ENCODE peak calls at places on chromosomes 11 and 22, in eight cellular contexts. W, T, S, Y, A, J, X and Z are unnamed samples.

GRCh38 chr11:17036666-17037658 is 22.7 kb upstream of the PLEKHA7 start:
- DNase-seq in W (no peak), T (peak; percentile 6), S (peak; percentile 13), Y (peak; percentile 7), A (no peak), J (no peak), X (peak; percentile 26), Z (no peak)

GRCh38 chr11:44729718-44730117 is 3.0 kb downstream of the TSPAN18 start:
- DNase-seq in W (no peak), T (no peak), S (no peak), Y (no peak), A (no peak), J (no peak), X (no peak), Z (no peak)

GRCh38 chr11:70495351-70496310 is 97.3 kb downstream of the CTTN start:
- DNase-seq in W (peak; percentile 56), T (no peak), S (no peak), Y (no peak), A (no peak), J (no peak), X (no peak), Z (no peak)

GRCh38 chr11:35077709-35078695 is 61.0 kb upstream of the CD44 start:
- DNase-seq in W (no peak), T (no peak), S (peak; percentile 52), Y (no peak), A (no peak), J (peak; percentile 81), X (peak; percentile 92), Z (no peak)

GRCh38 chr11:10973416-10973815 is 115.6 kb upstream of the ZBED5 start:
- DNase-seq in W (no peak), T (no peak), S (peak; percentile 5), Y (no peak), A (no peak), J (no peak), X (no peak), Z (no peak)

GRCh38 chr22:30485362-30485988 is 13.7 kb upstream of the SEC14L3 start:
- DNase-seq in W (peak; percentile 84), T (peak; percentile 74), S (peak; percentile 61), Y (peak; percentile 65), A (no peak), J (peak; percentile 75), X (peak; percentile 59), Z (peak; percentile 58)

GRCh38 chr22:30649430-30650007 is 13.9 kb downstream of the SLC35E4 start:
- DNase-seq in W (no peak), T (peak; percentile 76), S (no peak), Y (no peak), A (peak; percentile 30), J (no peak), X (peak; percentile 90), Z (no peak)

GRCh38 chr11:65454311-65454695 is 31.7 kb downstream of the NEAT1 start:
- DNase-seq in W (no peak), T (no peak), S (no peak), Y (no peak), A (no peak), J (no peak), X (peak; percentile 9), Z (no peak)

GRCh38 chr11:74749965-74750296 is 1.3 kb downstream of the RNF169 start:
- DNase-seq in W (no peak), T (no peak), S (no peak), Y (no peak), A (no peak), J (peak; percentile 8), X (peak; percentile 14), Z (no peak)

GRCh38 chr11:114569781-114570180 is 10.1 kb upstream of the NXPE1 start:
- DNase-seq in W (no peak), T (peak; percentile 26), S (no peak), Y (peak; percentile 14), A (no peak), J (no peak), X (peak; percentile 4), Z (no peak)

GRCh38 chr11:3890806-3891205 is 35.3 kb downstream of the STIM1 start:
- DNase-seq in W (no peak), T (no peak), S (no peak), Y (no peak), A (no peak), J (no peak), X (no peak), Z (no peak)

GRCh38 chr11:61957028-61957770 is 7.0 kb downstream of the BEST1 start:
- DNase-seq in W (peak; percentile 38), T (no peak), S (no peak), Y (no peak), A (no peak), J (no peak), X (no peak), Z (peak; percentile 15)

GRCh38 chr11:108902027-108902469 is 237.2 kb downstream of the DDX10 start:
- DNase-seq in W (no peak), T (peak; percentile 30), S (no peak), Y (no peak), A (no peak), J (no peak), X (no peak), Z (no peak)

GRCh38 chr11:67440229-67441081 is 2.8 kb downstream of the CORO1B start:
- DNase-seq in W (no peak), T (no peak), S (no peak), Y (no peak), A (no peak), J (peak; percentile 23), X (no peak), Z (no peak)

GRCh38 chr11:75031224-75031753 is 42.6 kb downstream of the NEU3 start:
- DNase-seq in W (no peak), T (peak; percentile 67), S (no peak), Y (no peak), A (no peak), J (no peak), X (peak; percentile 72), Z (no peak)

GRCh38 chr11:19714387-19715363 is 2.0 kb downstream of the NAV2 start:
- DNase-seq in W (peak; percentile 67), T (peak; percentile 38), S (no peak), Y (peak; percentile 55), A (no peak), J (no peak), X (peak; percentile 67), Z (no peak)

GRCh38 chr11:57647960-57648776 is 1.5 kb downstream of the YPEL4 start:
- DNase-seq in W (peak; percentile 80), T (peak; percentile 43), S (peak; percentile 40), Y (peak; percentile 26), A (no peak), J (no peak), X (no peak), Z (peak; percentile 57)

GRCh38 chr22:45268167-45268957 is 16.4 kb upstream of the UPK3A start:
- DNase-seq in W (no peak), T (peak; percentile 78), S (no peak), Y (peak; percentile 82), A (no peak), J (no peak), X (no peak), Z (no peak)

GRCh38 chr22:27989758-27990450 is 70.8 kb upstream of the PITPNB start:
- DNase-seq in W (no peak), T (no peak), S (no peak), Y (no peak), A (no peak), J (peak; percentile 2), X (no peak), Z (peak; percentile 30)

GRCh38 chr22:36386900-36387663 is 685 bp downstream of the MYH9 start:
- DNase-seq in W (peak; percentile 93), T (peak; percentile 76), S (no peak), Y (no peak), A (no peak), J (peak; percentile 54), X (no peak), Z (peak; percentile 12)

GRCh38 chr22:46568102-46568809 is 30.8 kb upstream of the CELSR1 start:
- DNase-seq in W (no peak), T (no peak), S (no peak), Y (no peak), A (no peak), J (no peak), X (no peak), Z (no peak)

GRCh38 chr11:3357994-3358676 is 20.8 kb downstream of the ZNF195 start:
- DNase-seq in W (no peak), T (no peak), S (no peak), Y (no peak), A (no peak), J (peak; percentile 42), X (no peak), Z (no peak)

GRCh38 chr11:63985812-63986155 is 454 bp upstream of the OTUB1 start:
- DNase-seq in W (peak; percentile 81), T (no peak), S (no peak), Y (no peak), A (no peak), J (peak; percentile 77), X (no peak), Z (no peak)

GRCh38 chr11:2301631-2302272 is at the start of the genes C11orf21 and TSPAN32:
- DNase-seq in W (peak; percentile 81), T (peak; percentile 44), S (no peak), Y (peak; percentile 49), A (no peak), J (no peak), X (peak; percentile 9), Z (no peak)
- H3K4me3 ChIP-seq in W (peak within 1 kb of the TSS; percentile 31), T (no peak within 1 kb of the TSS), S (no peak within 1 kb of the TSS), Y (no peak within 1 kb of the TSS), A (peak within 1 kb of the TSS; percentile 51), J (no peak within 1 kb of the TSS), X (no peak within 1 kb of the TSS), Z (no peak within 1 kb of the TSS)

GRCh38 chr22:39365406-39365782 is 15.6 kb downstream of the SYNGR1 start:
- DNase-seq in W (no peak), T (no peak), S (no peak), Y (no peak), A (no peak), J (no peak), X (no peak), Z (no peak)

GRCh38 chr22:39362932-39363331 is 13.1 kb downstream of the SYNGR1 start:
- DNase-seq in W (no peak), T (no peak), S (no peak), Y (no peak), A (no peak), J (no peak), X (no peak), Z (no peak)

GRCh38 chr22:39364646-39365405 is 15.0 kb downstream of the SYNGR1 start:
- DNase-seq in W (no peak), T (no peak), S (no peak), Y (no peak), A (no peak), J (no peak), X (no peak), Z (no peak)

GRCh38 chr22:39362271-39362670 is 12.5 kb downstream of the SYNGR1 start:
- DNase-seq in W (no peak), T (no peak), S (no peak), Y (no peak), A (no peak), J (no peak), X (no peak), Z (no peak)

GRCh38 chr22:39363751-39364484 is 14.1 kb downstream of the SYNGR1 start:
- DNase-seq in W (no peak), T (no peak), S (no peak), Y (no peak), A (no peak), J (no peak), X (no peak), Z (peak; percentile 47)
- H3K27me3 ChIP-seq in W (no peaks in the 10 kb centered on the region), T (no peaks in the 10 kb centered on the region), S (no peaks in the 10 kb centered on the region), Y (no peaks in the 10 kb centered on the region), A (no peaks in the 10 kb centered on the region), J (no peaks in the 10 kb centered on the region), X (no peaks in the 10 kb centered on the region), Z (no peaks in the 10 kb centered on the region)

GRCh38 chr11:13276852-13277718 is 505 bp upstream of the BMAL1 start:
- DNase-seq in W (peak; percentile 99), T (peak; percentile 98), S (peak; percentile 97), Y (peak; percentile 97), A (peak; percentile 83), J (peak; percentile 95), X (peak; percentile 96), Z (peak; percentile 95)
- TF ChIP-seq CTCF in W (no peak), T (no peak), S (no peak), Y (no peak), A (no peak), J (no peak), X (no peak), Z (no peak)

GRCh38 chr11:353315-353857 is 15.9 kb upstream of the B4GALNT4 start:
- DNase-seq in W (peak; percentile 80), T (peak; percentile 89), S (no peak), Y (no peak), A (no peak), J (no peak), X (peak; percentile 13), Z (peak; percentile 58)
- H3K4me3 ChIP-seq in W (no peak overlapping the region), T (no peak overlapping the region), S (no peak overlapping the region), Y (no peak overlapping the region), A (no peak overlapping the region), J (no peak overlapping the region), X (no peak overlapping the region), Z (no peak overlapping the region)